ENCODE peak calls at places on chromosomes 3 and 15, in seven cellular contexts. S, M, D, O, I, W and A are unnamed samples.

GRCh38 chr15:49101536-49101935 is 53.9 kb downstream of the COPS2 start:
- DNase-seq in S (no peak), M (no peak), D (no peak), O (no peak), I (no peak), W (no peak), A (no peak)

GRCh38 chr15:60840703-60841411 is 361.9 kb upstream of the ICE2 start:
- DNase-seq in S (no peak), M (no peak), D (no peak), O (no peak), I (no peak), W (no peak), A (no peak)

GRCh38 chr3:195662-196061 is 901 bp upstream of the CHL1 start:
- DNase-seq in S (no peak), M (no peak), D (no peak), O (no peak), I (no peak), W (no peak), A (no peak)

GRCh38 chr3:27253831-27254230 is 115.4 kb downstream of the NEK10 start:
- DNase-seq in S (peak), M (peak), D (no peak), O (no peak), I (no peak), W (no peak), A (no peak)

GRCh38 chr3:194395201-194395600 is 3.9 kb downstream of the GP5 start:
- DNase-seq in S (no peak), M (peak), D (no peak), O (no peak), I (no peak), W (no peak), A (no peak)

GRCh38 chr15:70186152-70186551 is 88.4 kb upstream of the TLE3 start:
- DNase-seq in S (no peak), M (no peak), D (no peak), O (no peak), I (no peak), W (no peak), A (no peak)

GRCh38 chr3:48428088-48428862 is 1.6 kb downstream of the PLXNB1 start:
- DNase-seq in S (peak), M (peak), D (no peak), O (no peak), I (no peak), W (no peak), A (no peak)

GRCh38 chr15:100189849-100190248 is 151.9 kb downstream of the ADAMTS17 start:
- DNase-seq in S (no peak), M (no peak), D (no peak), O (no peak), I (no peak), W (no peak), A (no peak)

GRCh38 chr3:197353867-197354180 is 55.4 kb upstream of the DLG1 start:
- DNase-seq in S (no peak), M (no peak), D (no peak), O (no peak), I (no peak), W (no peak), A (no peak)

GRCh38 chr3:152620395-152620794 is 214.5 kb upstream of the P2RY1 start:
- DNase-seq in S (no peak), M (no peak), D (no peak), O (no peak), I (no peak), W (no peak), A (no peak)

GRCh38 chr3:77139665-77140064 is 99.8 kb downstream of the ROBO2 start:
- DNase-seq in S (no peak), M (no peak), D (no peak), O (no peak), I (no peak), W (no peak), A (no peak)

GRCh38 chr15:29003446-29004233 is 117.9 kb downstream of the APBA2 start:
- DNase-seq in S (no peak), M (no peak), D (no peak), O (no peak), I (no peak), W (no peak), A (no peak)

GRCh38 chr3:111669926-111670630 is 74.9 kb upstream of the ZBED2 start:
- DNase-seq in S (no peak), M (no peak), D (no peak), O (no peak), I (no peak), W (no peak), A (peak)

GRCh38 chr3:133490468-133491351 is 82.8 kb upstream of the CDV3 start:
- DNase-seq in S (no peak), M (no peak), D (no peak), O (no peak), I (no peak), W (no peak), A (no peak)

GRCh38 chr3:179558742-179559364 is 3.9 kb upstream of the ACTL6A start:
- DNase-seq in S (peak), M (peak), D (no peak), O (peak), I (peak), W (peak), A (peak)

GRCh38 chr15:74399511-74400312 is 32.3 kb upstream of the CYP11A1 start:
- DNase-seq in S (no peak), M (no peak), D (no peak), O (no peak), I (no peak), W (no peak), A (no peak)

GRCh38 chr15:34520566-34520965 is 62.9 kb downstream of the GOLGA8B start:
- DNase-seq in S (no peak), M (no peak), D (no peak), O (no peak), I (no peak), W (no peak), A (no peak)

GRCh38 chr3:136078421-136079364 is 113.2 kb downstream of the PPP2R3A start:
- DNase-seq in S (no peak), M (peak), D (no peak), O (no peak), I (no peak), W (no peak), A (peak)

GRCh38 chr15:51342249-51342999 is 969 bp downstream of the GLDN start:
- DNase-seq in S (no peak), M (no peak), D (no peak), O (no peak), I (no peak), W (no peak), A (no peak)

GRCh38 chr3:151276038-151277027 is 2.0 kb downstream of the P2RY14 start:
- DNase-seq in S (no peak), M (no peak), D (no peak), O (no peak), I (no peak), W (no peak), A (no peak)

GRCh38 chr15:36499751-36500389 is 79.6 kb upstream of the CDIN1 start:
- DNase-seq in S (no peak), M (no peak), D (no peak), O (no peak), I (no peak), W (no peak), A (no peak)

GRCh38 chr3:29156071-29156715 is 124.7 kb upstream of the RBMS3 start:
- DNase-seq in S (no peak), M (no peak), D (no peak), O (no peak), I (no peak), W (no peak), A (no peak)

GRCh38 chr3:126837773-126838172 is 133.7 kb downstream of the CHCHD6 start:
- DNase-seq in S (no peak), M (no peak), D (no peak), O (no peak), I (no peak), W (no peak), A (no peak)

GRCh38 chr3:13823692-13824091 is 56.2 kb downstream of the WNT7A start:
- DNase-seq in S (no peak), M (no peak), D (no peak), O (no peak), I (no peak), W (no peak), A (no peak)

GRCh38 chr3:4417449-4417848 is 49.6 kb downstream of the SUMF1 start:
- DNase-seq in S (no peak), M (no peak), D (no peak), O (no peak), I (peak), W (peak), A (no peak)

GRCh38 chr3:14862661-14863230 is 44.0 kb downstream of the FGD5 start:
- DNase-seq in S (no peak), M (no peak), D (no peak), O (no peak), I (no peak), W (no peak), A (no peak)

GRCh38 chr3:197014942-197015575 is 14.6 kb downstream of the MELTF start:
- DNase-seq in S (no peak), M (no peak), D (no peak), O (no peak), I (no peak), W (no peak), A (no peak)

GRCh38 chr15:70198441-70199123 is 100.9 kb upstream of the TLE3 start:
- DNase-seq in S (no peak), M (no peak), D (no peak), O (no peak), I (no peak), W (no peak), A (no peak)

GRCh38 chr3:46852329-46852720 is 10.9 kb downstream of the MYL3 start:
- DNase-seq in S (no peak), M (no peak), D (no peak), O (no peak), I (peak), W (peak), A (no peak)

GRCh38 chr3:155737844-155738460 is 6.9 kb downstream of the PLCH1 start:
- DNase-seq in S (peak), M (peak), D (no peak), O (no peak), I (no peak), W (no peak), A (no peak)

GRCh38 chr3:31004025-31004678 is 109.7 kb upstream of the GADL1 start:
- DNase-seq in S (no peak), M (no peak), D (no peak), O (no peak), I (no peak), W (no peak), A (no peak)

GRCh38 chr3:184907941-184908649 is 96.1 kb downstream of the VPS8 start:
- DNase-seq in S (no peak), M (no peak), D (no peak), O (no peak), I (no peak), W (peak), A (no peak)

GRCh38 chr3:13263770-13264467 is 156.2 kb downstream of the NUP210 start:
- DNase-seq in S (no peak), M (peak), D (no peak), O (no peak), I (no peak), W (peak), A (no peak)

GRCh38 chr3:182382112-182382857 is 411.0 kb upstream of the ATP11B start:
- DNase-seq in S (no peak), M (no peak), D (no peak), O (no peak), I (no peak), W (no peak), A (no peak)

GRCh38 chr15:44529864-44530604 is 6.9 kb upstream of the EIF3J start:
- DNase-seq in S (no peak), M (no peak), D (no peak), O (no peak), I (no peak), W (no peak), A (no peak)

GRCh38 chr3:179949869-179950268 is 86.9 kb downstream of the PEX5L start:
- DNase-seq in S (no peak), M (no peak), D (no peak), O (no peak), I (no peak), W (no peak), A (no peak)

GRCh38 chr15:41971089-41971892 is 1.1 kb downstream of the EHD4 start:
- DNase-seq in S (peak), M (peak), D (no peak), O (no peak), I (peak), W (peak), A (peak)

GRCh38 chr15:39419651-39420050 is 161.2 kb upstream of the THBS1 start:
- DNase-seq in S (no peak), M (peak), D (no peak), O (no peak), I (no peak), W (no peak), A (no peak)

GRCh38 chr3:177385186-177385585 is 187.9 kb upstream of the TBL1XR1 start:
- DNase-seq in S (no peak), M (no peak), D (no peak), O (no peak), I (no peak), W (no peak), A (no peak)

GRCh38 chr3:163556804-163557203 is 1521.5 kb downstream of the SI start:
- DNase-seq in S (no peak), M (no peak), D (no peak), O (no peak), I (no peak), W (no peak), A (no peak)

DNA sequence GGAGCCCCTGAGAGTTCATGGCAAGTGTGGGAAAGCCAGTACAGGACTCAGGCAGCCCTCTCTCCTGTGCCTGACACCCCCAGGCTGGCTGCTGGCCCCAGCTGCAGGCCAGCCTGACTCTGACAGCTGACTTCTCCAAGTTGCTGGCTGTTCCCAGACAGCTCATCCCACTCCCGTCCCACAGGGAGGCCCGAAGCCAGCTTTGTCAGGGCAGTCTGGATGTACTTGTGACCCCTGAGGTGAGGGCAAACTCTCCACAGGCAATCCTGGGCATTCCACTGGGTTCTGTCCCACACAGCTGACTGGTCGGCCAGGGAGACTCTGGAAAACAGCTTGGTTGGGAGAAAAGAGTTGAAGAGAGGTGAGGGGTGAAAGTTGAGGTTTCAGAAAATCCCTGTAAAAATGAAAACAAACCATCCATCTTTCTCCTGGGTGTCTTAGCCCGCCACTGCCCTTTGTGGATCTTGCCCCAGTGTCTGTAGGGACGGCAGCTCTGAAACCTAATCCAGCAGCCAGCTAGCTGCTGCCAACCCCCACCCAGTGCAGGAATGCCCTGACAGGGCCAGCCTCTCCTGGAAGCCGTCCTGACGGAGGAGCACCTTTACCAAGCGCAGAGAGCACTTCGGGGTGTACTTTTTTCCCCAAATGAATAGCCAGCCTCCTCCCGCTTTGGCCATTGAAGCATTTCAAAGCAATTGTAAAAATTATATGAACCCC is 87.9 kb downstream of the DNAJB8 start:
- DNase-seq in S (no peak), M (no peak), D (no peak), O (no peak), I (peak), W (peak), A (no peak)
- TF ChIP-seq POLR2A in S (no peak), M (no peak), D (no peak), O (no peak), I (no peak), W (no peak), A (no peak)

GRCh38 chr15:75452364-75452967 is 976 bp upstream of the SIN3A start:
- DNase-seq in S (peak), M (peak), D (peak), O (peak), I (peak), W (peak), A (peak)
- TF ChIP-seq POLR2A in S (no peak), M (peak), D (no peak), O (peak), I (no peak), W (no peak), A (peak)

GRCh38 chr3:56802793-56803192 is 1.0 kb upstream of the ARHGEF3 start:
- DNase-seq in S (no peak), M (no peak), D (no peak), O (no peak), I (no peak), W (no peak), A (no peak)

GRCh38 chr3:56800373-56801150 is 1.2 kb downstream of the ARHGEF3 start:
- DNase-seq in S (peak), M (no peak), D (no peak), O (no peak), I (no peak), W (peak), A (no peak)

GRCh38 chr3:56801151-56801596 is 575 bp downstream of the ARHGEF3 start:
- DNase-seq in S (no peak), M (no peak), D (no peak), O (no peak), I (no peak), W (peak), A (no peak)

GRCh38 chr3:56802411-56802745 is 629 bp upstream of the ARHGEF3 start:
- DNase-seq in S (no peak), M (no peak), D (no peak), O (no peak), I (no peak), W (no peak), A (no peak)

GRCh38 chr3:56801597-56802410 is at the start of gene ARHGEF3:
- DNase-seq in S (peak), M (peak), D (no peak), O (peak), I (peak), W (peak), A (peak)
- TF ChIP-seq POLR2A in S (no peak), M (peak), D (peak), O (peak), I (peak), W (no peak), A (peak)

GRCh38 chr3:195703776-195704175 is 17.0 kb upstream of the MUC20 start:
- DNase-seq in S (no peak), M (no peak), D (no peak), O (no peak), I (no peak), W (no peak), A (no peak)
- TF ChIP-seq POLR2A in S (no peak), M (no peak), D (no peak), O (no peak), I (no peak), W (no peak), A (no peak)

GRCh38 chr3:137172703-137173102 is 214.9 kb downstream of the IL20RB start:
- DNase-seq in S (no peak), M (no peak), D (no peak), O (no peak), I (no peak), W (no peak), A (no peak)

GRCh38 chr3:137174514-137174913 is 216.7 kb downstream of the IL20RB start:
- DNase-seq in S (no peak), M (no peak), D (no peak), O (no peak), I (no peak), W (no peak), A (no peak)

DNA sequence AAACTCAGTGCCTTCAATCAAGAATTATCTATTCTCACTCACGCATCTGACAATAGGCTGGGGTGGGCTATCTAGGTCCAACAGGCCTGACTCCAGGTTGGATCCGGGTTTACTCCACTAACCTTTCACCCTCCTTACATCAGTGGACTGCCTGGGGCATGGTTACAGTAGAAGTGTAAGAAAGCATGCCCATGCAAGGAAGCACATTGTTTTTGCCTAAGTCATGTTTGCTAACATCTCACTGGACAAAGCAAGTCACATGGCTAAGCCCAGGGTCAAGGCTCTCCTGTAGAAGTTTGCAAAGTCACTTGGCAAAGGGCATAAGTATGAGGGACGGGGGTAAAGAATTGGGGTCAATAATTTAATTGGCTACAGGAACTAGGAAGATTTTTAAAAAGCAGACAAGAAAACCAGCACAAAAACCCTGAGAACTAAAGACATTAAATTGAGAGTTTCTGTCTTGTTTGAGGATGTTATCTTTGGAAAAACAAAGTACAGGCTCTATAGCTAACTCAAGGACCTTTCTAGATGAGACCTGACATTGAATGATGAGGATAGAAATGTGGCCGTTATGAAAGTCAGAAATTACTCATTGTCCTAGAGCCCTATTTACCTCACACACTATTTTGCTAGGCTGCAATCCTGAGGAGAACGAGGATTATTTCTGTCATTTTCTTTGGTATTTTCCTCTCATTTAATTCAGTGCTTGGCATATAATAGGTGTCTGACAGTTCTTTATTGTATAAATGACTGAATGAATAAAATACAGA is 214.2 kb downstream of the IL20RB start:
- DNase-seq in S (no peak), M (no peak), D (no peak), O (no peak), I (no peak), W (no peak), A (no peak)
- TF ChIP-seq POLR2A in S (no peak), M (no peak), D (no peak), O (no peak), I (no peak), W (no peak), A (no peak)